ENCODE peak calls at places on chromosomes 16 and 17, in five cellular contexts. M, L, B, R and I are unnamed samples.

GRCh38 chr17:72947475-72947874 is 145.0 kb downstream of the SLC39A11 start:
- DNase-seq in L (no peak), R (no peak), B (no peak), M (no peak), I (no peak)

GRCh38 chr16:13793788-13794461 is 126.0 kb upstream of the ERCC4 start:
- DNase-seq in L (no peak), M (no peak), R (no peak), B (no peak), I (no peak)

GRCh38 chr17:40532520-40533253 is 31.3 kb upstream of the TNS4 start:
- DNase-seq in R (peak), B (peak), L (no peak), M (no peak), I (no peak)

GRCh38 chr16:4026854-4027253 is 89.4 kb downstream of the ADCY9 start:
- DNase-seq in M (no peak), L (no peak), B (no peak), R (no peak), I (no peak)

GRCh38 chr17:72556944-72557826 is 436.4 kb downstream of the SOX9 start:
- DNase-seq in M (peak), L (peak), B (peak), R (peak), I (no peak)

GRCh38 chr16:4179020-4179419 is 62.8 kb upstream of the ADCY9 start:
- DNase-seq in M (no peak), R (peak), B (peak), L (no peak), I (no peak)

GRCh38 chr17:57099165-57099564 is 14.1 kb downstream of the AKAP1 start:
- DNase-seq in B (no peak), L (no peak), R (no peak), M (no peak), I (no peak)

GRCh38 chr17:66737524-66737923 is 97.4 kb upstream of the CACNG5 start:
- DNase-seq in B (peak), L (no peak), M (peak), R (no peak), I (no peak)

GRCh38 chr17:3885271-3885670 is 7.6 kb downstream of the CAMKK1 start:
- DNase-seq in L (no peak), B (peak), R (no peak), M (no peak), I (no peak)

GRCh38 chr16:84065536-84066132 is 23.0 kb upstream of the SLC38A8 start:
- DNase-seq in L (no peak), B (peak), M (peak), R (peak), I (no peak)

GRCh38 chr16:1612320-1613111 is at the start of gene CRAMP1:
- DNase-seq in M (peak), B (peak), R (peak), L (no peak), I (no peak)

GRCh38 chr17:48612456-48612853 is 1.6 kb upstream of the HOXB7 start:
- DNase-seq in B (no peak), R (no peak), L (no peak), M (no peak), I (no peak)

GRCh38 chr16:57882797-57883196 is 80.5 kb upstream of the KIFC3 start:
- DNase-seq in B (peak), M (peak), L (no peak), R (no peak), I (no peak)

GRCh38 chr17:55549140-55549539 is 37.9 kb upstream of the SMIM36 start:
- DNase-seq in L (no peak), M (peak), B (no peak), R (no peak), I (no peak)

GRCh38 chr17:82281502-82282238 is 8.2 kb upstream of the CSNK1D start:
- DNase-seq in R (no peak), L (peak), M (no peak), B (peak), I (no peak)

GRCh38 chr16:80347900-80348299 is 192.9 kb upstream of the DYNLRB2 start:
- DNase-seq in L (no peak), R (no peak), M (no peak), B (peak), I (no peak)

GRCh38 chr16:59859606-59860402 is 1125.7 kb upstream of the GOT2 start:
- DNase-seq in B (peak), R (no peak), L (no peak), M (no peak), I (no peak)

GRCh38 chr16:75494184-75494583 is 1.1 kb downstream of the CHST6 start:
- DNase-seq in R (no peak), B (no peak), L (no peak), M (no peak), I (no peak)

GRCh38 chr16:49958474-49958873 is 66.6 kb upstream of the CNEP1R1 start:
- DNase-seq in L (no peak), M (no peak), R (no peak), B (no peak), I (no peak)

GRCh38 chr16:49959552-49960277 is 65.3 kb upstream of the CNEP1R1 start:
- DNase-seq in R (no peak), B (no peak), L (no peak), M (no peak), I (no peak)

GRCh38 chr16:49953090-49953489 is 71.9 kb upstream of the CNEP1R1 start:
- DNase-seq in R (no peak), B (no peak), L (no peak), M (no peak), I (no peak)

GRCh38 chr16:49961087-49961486 is 63.9 kb upstream of the CNEP1R1 start:
- DNase-seq in L (no peak), R (no peak), B (peak), M (no peak), I (no peak)

GRCh38 chr16:49956915-49957314 is 68.1 kb upstream of the CNEP1R1 start:
- DNase-seq in M (no peak), B (no peak), L (no peak), R (no peak), I (no peak)
- TF ChIP-seq CTCF in M (no peak), B (no peak), L (no peak), R (no peak), I (no peak)

DNA sequence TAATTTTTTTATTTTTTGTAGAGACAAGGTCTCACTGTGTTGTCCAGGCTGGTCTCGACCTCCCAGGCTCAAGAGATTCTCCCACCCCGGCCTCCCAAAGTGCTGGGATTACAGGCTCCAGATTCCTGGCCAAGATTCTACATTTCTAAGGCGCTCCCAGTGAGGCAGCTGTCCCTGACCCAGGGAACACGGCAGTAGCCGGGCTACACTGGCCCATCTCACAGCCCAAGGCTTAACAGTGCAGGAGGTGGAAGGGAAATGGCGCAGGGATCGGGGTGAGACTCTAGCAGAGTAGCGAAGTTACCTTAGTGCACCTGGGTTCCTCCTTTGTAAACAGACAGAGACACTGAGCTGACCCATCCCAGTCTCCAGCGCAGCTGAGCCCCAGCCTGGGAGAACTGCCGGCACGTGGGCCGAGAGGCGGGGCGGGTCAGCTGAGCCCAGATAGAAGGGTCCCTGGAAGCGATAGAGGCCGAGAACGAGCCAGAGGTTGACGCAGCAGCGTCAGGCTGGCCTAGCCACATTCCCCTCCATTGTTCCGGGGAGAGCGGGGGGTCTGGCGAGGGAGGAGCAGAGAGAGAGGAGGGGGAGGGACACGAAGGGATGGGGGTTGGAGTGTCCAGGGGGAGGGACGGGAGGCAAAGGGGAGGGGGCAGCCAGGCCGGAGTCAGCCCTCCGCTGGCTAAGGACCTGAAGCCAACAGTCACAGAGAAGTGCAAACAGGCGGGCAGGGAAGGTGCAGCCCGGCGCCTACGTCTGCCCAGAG is 2.5 kb downstream of the CARHSP1 start:
- DNase-seq in M (peak), B (peak), R (peak), L (no peak), I (no peak)
- H3K27ac ChIP-seq in M (peak), B (peak), R (peak), L (no peak), I (peak)

DNA sequence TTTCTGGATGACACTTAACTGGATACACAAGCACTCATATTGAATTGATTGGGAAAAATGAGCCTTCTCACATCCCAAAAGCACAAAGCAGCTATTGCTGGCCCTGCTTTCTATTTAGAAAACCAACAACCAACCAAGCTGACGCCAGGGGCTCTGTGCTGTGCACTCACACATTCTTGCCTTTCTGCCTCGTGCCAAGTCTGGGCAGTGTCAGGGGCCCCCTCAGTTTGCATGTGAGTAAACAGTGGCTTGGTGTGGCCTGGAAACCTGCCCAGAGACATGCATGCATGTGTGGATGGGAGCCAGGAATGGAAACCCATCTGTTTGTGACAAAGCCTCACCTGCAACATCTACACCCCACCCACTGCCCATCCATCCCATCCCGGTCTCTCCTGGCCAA is 20.3 kb downstream of the MIEF2 start:
- DNase-seq in B (no peak), R (no peak), L (no peak), M (no peak), I (no peak)
- TF ChIP-seq CTCF in B (no peak), R (no peak), L (no peak), M (no peak), I (no peak)

GRCh38 chr17:28324272-28324745 is 5.3 kb downstream of the TMEM97 start:
- DNase-seq in B (no peak), M (no peak), L (no peak), R (no peak), I (no peak)
- H3K27ac ChIP-seq in B (no peak), M (peak), L (no peak), R (no peak), I (no peak)

DNA sequence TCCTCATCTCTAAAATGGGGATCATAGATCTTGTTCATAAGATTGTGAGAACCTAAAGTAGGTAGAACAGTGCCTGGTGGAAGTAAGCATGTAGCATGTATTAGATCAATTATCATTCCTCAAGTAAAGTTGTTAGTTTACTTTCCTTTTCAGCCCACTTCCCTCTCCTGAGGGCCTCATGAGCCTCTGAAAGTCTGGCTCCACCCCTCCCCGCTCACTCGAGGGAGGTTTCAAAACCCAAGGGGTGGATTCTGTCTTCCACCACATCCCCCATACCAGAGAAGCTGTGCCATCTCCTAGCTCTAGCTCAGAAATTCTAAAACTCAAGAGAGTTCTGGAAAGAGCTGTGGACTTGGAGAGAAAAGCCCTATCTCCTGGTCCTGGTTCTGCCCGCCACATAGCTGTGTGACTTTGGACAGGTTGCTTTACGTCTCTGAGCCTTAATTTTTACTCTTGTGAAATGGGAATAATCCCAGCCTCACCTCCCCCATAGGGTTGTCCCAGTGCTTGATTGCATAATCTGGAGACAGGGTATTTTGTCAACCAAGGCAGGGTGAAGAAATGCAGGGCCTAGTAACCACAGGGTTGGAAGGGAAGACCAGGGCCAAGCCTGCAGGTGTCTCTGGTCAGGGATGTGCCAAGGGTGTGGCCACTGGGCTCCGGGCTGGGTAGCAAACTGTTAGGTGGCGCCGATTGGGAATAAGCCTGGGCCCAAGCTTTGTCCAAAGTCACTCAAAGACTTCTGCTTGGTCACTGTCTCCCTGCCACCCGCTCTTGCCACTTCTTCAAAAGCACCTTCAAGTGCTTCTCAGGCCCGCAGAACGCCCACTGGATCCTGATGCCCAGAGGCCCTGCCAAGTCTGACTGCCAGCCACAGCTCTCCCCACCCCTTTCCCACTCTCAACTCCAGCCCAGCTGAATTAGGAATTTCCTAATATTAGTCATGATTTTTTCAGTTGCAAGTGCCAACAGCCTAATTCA is 20.4 kb upstream of the COL1A1 start:
- DNase-seq in M (no peak), R (no peak), L (no peak), B (peak), I (no peak)
- TF ChIP-seq CTCF in M (no peak), R (no peak), L (no peak), B (no peak), I (no peak)

DNA sequence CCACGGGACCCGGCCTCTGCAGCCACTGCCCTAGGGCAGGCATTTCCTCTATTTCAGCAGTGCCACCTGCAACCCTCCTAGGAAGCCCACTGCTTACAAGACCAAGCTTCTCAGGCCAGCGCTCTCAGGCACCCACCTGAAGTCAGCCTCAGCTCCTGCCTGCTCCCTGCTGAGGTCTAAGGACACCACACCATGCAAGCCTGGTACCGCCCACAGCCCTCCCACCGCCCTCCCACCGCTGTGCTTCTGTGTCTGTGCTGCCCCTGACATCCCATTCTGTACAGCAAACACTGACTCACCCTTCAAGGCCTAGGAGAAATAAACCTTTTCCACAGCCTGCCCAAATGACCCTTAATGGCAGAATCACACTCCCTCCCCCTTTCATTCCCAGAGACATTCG is 6.3 kb downstream of the CLUH start:
- DNase-seq in B (peak), M (no peak), R (peak), L (no peak), I (no peak)
- H3K27ac ChIP-seq in B (no peak), M (no peak), R (peak), L (no peak), I (no peak)

GRCh38 chr17:78137392-78138203 is 7.0 kb downstream of the TMC8 start:
- DNase-seq in B (no peak), L (peak), R (no peak), M (no peak), I (no peak)
- TF ChIP-seq CTCF in B (peak), L (peak), R (no peak), M (peak), I (no peak)

DNA sequence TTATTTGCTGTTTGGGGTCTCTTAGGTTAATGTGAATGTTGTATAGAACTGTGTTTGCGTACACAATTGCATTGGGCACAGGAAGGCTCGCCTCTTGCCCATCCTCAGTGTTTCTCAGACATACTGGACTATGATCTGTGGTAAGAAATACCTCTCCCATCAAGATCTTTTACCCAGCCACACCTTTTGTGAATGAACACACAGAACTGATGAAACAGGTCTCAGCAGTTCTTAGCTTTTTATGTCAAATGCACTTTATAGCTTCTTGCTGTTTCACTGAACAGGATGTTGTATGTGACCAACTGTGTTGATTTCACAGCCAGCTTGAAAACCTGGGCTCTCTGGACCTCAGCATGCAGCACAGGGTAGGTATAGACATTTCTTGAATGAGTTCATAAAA is 31.5 kb downstream of the HAPSTR1 start:
- DNase-seq in M (no peak), L (no peak), B (no peak), R (no peak), I (no peak)
- H3K27ac ChIP-seq in M (no peak), L (no peak), B (no peak), R (no peak), I (peak)